ENCODE peak calls at places on chromosomes 1 and 21, in seven cellular contexts. One of them, this sample, is unnamed.

GRCh38 chr1:24754229-24754628 is 9.0 kb downstream of the CLIC4 start:
- DNase-seq in H1: no peak
- DNase-seq in SK-N-SH: no peak
- DNase-seq in HepG2: no peak
- DNase-seq in GM12878: no peak
- DNase-seq in K562: no peak
- DNase-seq in HCT116: no peak
- DNase-seq in this sample: no peak

GRCh38 chr1:212235848-212236247 is 49.4 kb upstream of the PPP2R5A start:
- DNase-seq in H1: no peak
- DNase-seq in K562: no peak
- DNase-seq in HCT116: no peak
- DNase-seq in GM12878: no peak
- DNase-seq in SK-N-SH: no peak
- DNase-seq in HepG2: no peak
- DNase-seq in this sample: no peak

GRCh38 chr1:5448486-5448885 is 543.7 kb downstream of the NPHP4 start:
- DNase-seq in SK-N-SH: no peak
- DNase-seq in H1: no peak
- DNase-seq in HCT116: peak; percentile 1
- DNase-seq in HepG2: no peak
- DNase-seq in K562: no peak
- DNase-seq in GM12878: no peak
- DNase-seq in this sample: no peak

GRCh38 chr1:151056149-151056548 is 3.3 kb downstream of the CDC42SE1 start:
- DNase-seq in H1: no peak
- DNase-seq in HCT116: no peak
- DNase-seq in GM12878: no peak
- DNase-seq in SK-N-SH: no peak
- DNase-seq in HepG2: no peak
- DNase-seq in K562: no peak
- DNase-seq in this sample: no peak

GRCh38 chr1:230430499-230430898 is 4.4 kb upstream of the PGBD5 start:
- DNase-seq in K562: no peak
- DNase-seq in SK-N-SH: no peak
- DNase-seq in GM12878: no peak
- DNase-seq in H1: no peak
- DNase-seq in HCT116: no peak
- DNase-seq in HepG2: no peak
- DNase-seq in this sample: no peak

GRCh38 chr1:25549273-25550154 is 6.1 kb downstream of the LDLRAP1 start:
- DNase-seq in K562: peak; percentile 98
- DNase-seq in SK-N-SH: no peak
- DNase-seq in H1: no peak
- DNase-seq in HCT116: peak; percentile 75
- DNase-seq in GM12878: peak; percentile 94
- DNase-seq in HepG2: peak; percentile 53
- DNase-seq in this sample: no peak

GRCh38 chr1:78101514-78101913 is 55.7 kb downstream of the GIPC2 start:
- DNase-seq in SK-N-SH: no peak
- DNase-seq in GM12878: no peak
- DNase-seq in H1: no peak
- DNase-seq in K562: no peak
- DNase-seq in HCT116: peak; percentile 82
- DNase-seq in HepG2: peak; percentile 8
- DNase-seq in this sample: no peak

GRCh38 chr1:226679853-226680516 is 59.1 kb downstream of the ITPKB start:
- DNase-seq in HepG2: no peak
- DNase-seq in GM12878: no peak
- DNase-seq in K562: peak; percentile 77
- DNase-seq in H1: peak; percentile 97
- DNase-seq in HCT116: no peak
- DNase-seq in SK-N-SH: peak; percentile 71
- DNase-seq in this sample: peak; percentile 93

GRCh38 chr21:38820471-38821239 is 14.9 kb downstream of the ETS2 start:
- DNase-seq in K562: no peak
- DNase-seq in SK-N-SH: no peak
- DNase-seq in GM12878: no peak
- DNase-seq in H1: no peak
- DNase-seq in HCT116: no peak
- DNase-seq in HepG2: no peak
- DNase-seq in this sample: no peak

GRCh38 chr1:12745992-12746323 is at the start of gene CFAP107:
- DNase-seq in SK-N-SH: no peak
- DNase-seq in HCT116: no peak
- DNase-seq in K562: no peak
- DNase-seq in HepG2: no peak
- DNase-seq in H1: no peak
- DNase-seq in GM12878: no peak
- DNase-seq in this sample: no peak
- TF ChIP-seq JUND in SK-N-SH: no peak
- TF ChIP-seq JUND in HCT116: no peak
- TF ChIP-seq JUND in K562: no peak
- TF ChIP-seq JUND in HepG2: no peak
- TF ChIP-seq JUND in H1: no peak
- TF ChIP-seq JUND in GM12878: no peak
- TF ChIP-seq JUND in this sample: no peak

GRCh38 chr1:160371691-160372208 is 4.9 kb downstream of the NHLH1 start:
- DNase-seq in GM12878: no peak
- DNase-seq in HepG2: no peak
- DNase-seq in H1: no peak
- DNase-seq in SK-N-SH: no peak
- DNase-seq in HCT116: no peak
- DNase-seq in K562: no peak
- DNase-seq in this sample: no peak
- TF ChIP-seq JUND in GM12878: no peak
- TF ChIP-seq JUND in HepG2: no peak
- TF ChIP-seq JUND in H1: no peak
- TF ChIP-seq JUND in SK-N-SH: no peak
- TF ChIP-seq JUND in HCT116: no peak
- TF ChIP-seq JUND in K562: no peak
- TF ChIP-seq JUND in this sample: no peak

GRCh38 chr21:44958471-44959191 is 18.8 kb downstream of the SLX9 start:
- DNase-seq in K562: no peak
- DNase-seq in HepG2: no peak
- DNase-seq in SK-N-SH: peak; percentile 80
- DNase-seq in H1: no peak
- DNase-seq in HCT116: no peak
- DNase-seq in GM12878: no peak
- DNase-seq in this sample: no peak
- TF ChIP-seq JUND in K562: no peak
- TF ChIP-seq JUND in HepG2: no peak
- TF ChIP-seq JUND in SK-N-SH: no peak
- TF ChIP-seq JUND in H1: no peak
- TF ChIP-seq JUND in HCT116: no peak
- TF ChIP-seq JUND in GM12878: no peak
- TF ChIP-seq JUND in this sample: no peak

GRCh38 chr1:47407481-47407880 is 8.6 kb upstream of the FOXE3 start:
- DNase-seq in HepG2: no peak
- DNase-seq in HCT116: no peak
- DNase-seq in SK-N-SH: no peak
- DNase-seq in H1: no peak
- DNase-seq in GM12878: no peak
- DNase-seq in K562: no peak
- DNase-seq in this sample: no peak
- TF ChIP-seq JUND in HepG2: no peak
- TF ChIP-seq JUND in HCT116: no peak
- TF ChIP-seq JUND in SK-N-SH: no peak
- TF ChIP-seq JUND in H1: no peak
- TF ChIP-seq JUND in GM12878: no peak
- TF ChIP-seq JUND in K562: no peak
- TF ChIP-seq JUND in this sample: no peak

GRCh38 chr1:119449964-119450363 is 35.0 kb downstream of the HSD3B2 start:
- DNase-seq in SK-N-SH: no peak
- DNase-seq in H1: peak; percentile 25
- DNase-seq in HepG2: peak; percentile 23
- DNase-seq in HCT116: no peak
- DNase-seq in GM12878: no peak
- DNase-seq in K562: peak; percentile 16
- DNase-seq in this sample: no peak
- TF ChIP-seq JUND in SK-N-SH: no peak
- TF ChIP-seq JUND in H1: no peak
- TF ChIP-seq JUND in HepG2: no peak
- TF ChIP-seq JUND in HCT116: no peak
- TF ChIP-seq JUND in GM12878: no peak
- TF ChIP-seq JUND in K562: no peak
- TF ChIP-seq JUND in this sample: no peak

GRCh38 chr1:57959727-57960300 is 536.0 kb upstream of the DAB1 start:
- DNase-seq in H1: no peak
- DNase-seq in SK-N-SH: peak; percentile 48
- DNase-seq in HepG2: no peak
- DNase-seq in GM12878: no peak
- DNase-seq in K562: no peak
- DNase-seq in HCT116: no peak
- DNase-seq in this sample: no peak
- TF ChIP-seq JUND in H1: no peak
- TF ChIP-seq JUND in SK-N-SH: no peak
- TF ChIP-seq JUND in HepG2: no peak
- TF ChIP-seq JUND in GM12878: no peak
- TF ChIP-seq JUND in K562: no peak
- TF ChIP-seq JUND in HCT116: no peak
- TF ChIP-seq JUND in this sample: no peak

GRCh38 chr1:224431726-224432125 is 2.9 kb downstream of the WDR26 start:
- DNase-seq in H1: no peak
- DNase-seq in HepG2: no peak
- DNase-seq in HCT116: no peak
- DNase-seq in K562: no peak
- DNase-seq in GM12878: no peak
- DNase-seq in SK-N-SH: no peak
- DNase-seq in this sample: no peak

GRCh38 chr1:224433041-224433670 is 1.4 kb downstream of the WDR26 start:
- DNase-seq in H1: no peak
- DNase-seq in HepG2: no peak
- DNase-seq in K562: no peak
- DNase-seq in SK-N-SH: peak; percentile 53
- DNase-seq in HCT116: no peak
- DNase-seq in GM12878: no peak
- DNase-seq in this sample: peak; percentile 75

GRCh38 chr1:224433671-224434446 is 738 bp downstream of the WDR26 start:
- DNase-seq in K562: no peak
- DNase-seq in HepG2: no peak
- DNase-seq in SK-N-SH: peak; percentile 63
- DNase-seq in H1: no peak
- DNase-seq in GM12878: no peak
- DNase-seq in HCT116: no peak
- DNase-seq in this sample: no peak

GRCh38 chr1:224432141-224432540 is 2.5 kb downstream of the WDR26 start:
- DNase-seq in SK-N-SH: no peak
- DNase-seq in HCT116: no peak
- DNase-seq in HepG2: no peak
- DNase-seq in H1: no peak
- DNase-seq in K562: no peak
- DNase-seq in GM12878: no peak
- DNase-seq in this sample: no peak

GRCh38 chr1:224432672-224433040 is 1.9 kb downstream of the WDR26 start:
- DNase-seq in HepG2: no peak
- DNase-seq in GM12878: no peak
- DNase-seq in HCT116: no peak
- DNase-seq in H1: no peak
- DNase-seq in SK-N-SH: peak; percentile 31
- DNase-seq in K562: peak; percentile 25
- DNase-seq in this sample: no peak
- TF ChIP-seq JUND in HepG2: no peak
- TF ChIP-seq JUND in GM12878: no peak
- TF ChIP-seq JUND in HCT116: no peak
- TF ChIP-seq JUND in H1: no peak
- TF ChIP-seq JUND in SK-N-SH: no peak
- TF ChIP-seq JUND in K562: no peak
- TF ChIP-seq JUND in this sample: no peak